ENCODE peak calls at places on chromosomes 4 and X, in four cellular contexts. Z is AG10803, O is ELR, D is mesenchymal stem cell. A is an unnamed sample.

GRCh38 chrX:119376312-119376711 is 22.8 kb upstream of the SLC25A43 start:
- DNase-seq in O (no peak), Z (no peak), D (no peak), A (no peak)

GRCh38 chrX:100829730-100830129 is 9.5 kb downstream of the CSTF2 start:
- DNase-seq in Z (peak), O (peak), D (peak), A (peak)

GRCh38 chrX:103404225-103405008 is 28.1 kb downstream of the BEX3 start:
- DNase-seq in O (peak), D (peak), Z (peak), A (peak)

GRCh38 chrX:150348365-150348764 is 14.8 kb upstream of the MAMLD1 start:
- DNase-seq in O (no peak), Z (no peak), D (no peak), A (no peak)

GRCh38 chrX:9144643-9145290 is 110.8 kb upstream of the FAM9B start:
- DNase-seq in Z (peak), O (no peak), D (peak), A (no peak)

GRCh38 chr4:127782275-127783025 is at the start of gene HSPA4L:
- DNase-seq in Z (peak), O (peak), D (peak), A (peak)

GRCh38 chrX:30690330-30690729 is 37.1 kb downstream of the GK start:
- DNase-seq in Z (peak), D (no peak), O (no peak), A (peak)

GRCh38 chr4:10084651-10085320 is 31.8 kb downstream of the WDR1 start:
- DNase-seq in O (no peak), Z (peak), D (no peak), A (no peak)

GRCh38 chr4:14749910-14750309 is 252.4 kb upstream of the CPEB2 start:
- DNase-seq in O (peak), D (peak), Z (peak), A (no peak)

GRCh38 chrX:357693-358471 is 28.8 kb downstream of the PPP2R3B start:
- DNase-seq in Z (peak), D (peak), O (peak), A (peak)